ENCODE peak calls at places on chromosomes 16 and 17, in eight cellular contexts. J is pancreas, B is OCI-LY7, C is left lung, N is fibroblast of pulmonary artery, L is AG04449, A is cardiac fibroblast, D is H9. O is an unnamed sample.

GRCh38 chr16:58661199-58661830 is 23.3 kb downstream of the SLC38A7 start:
- DNase-seq in J (peak; percentile 37), B (peak; percentile 71), C (no peak), N (peak; percentile 89), L (peak; percentile 56), A (peak; percentile 88), D (peak; percentile 63), O (peak; percentile 62)

GRCh38 chr16:61879-62281 is 8.3 kb downstream of the SNRNP25 start:
- DNase-seq in J (peak; percentile 13), B (no peak), C (peak; percentile 68), N (no peak), L (no peak), A (no peak), D (no peak), O (no peak)

GRCh38 chr17:1590031-1590746 is 27.6 kb upstream of the PITPNA start:
- DNase-seq in J (peak; percentile 67), B (no peak), C (peak; percentile 89), N (peak; percentile 81), L (peak; percentile 24), A (peak; percentile 77), D (no peak), O (peak; percentile 42)

GRCh38 chr17:75625813-75626486 is 7.3 kb upstream of the SMIM5 start:
- DNase-seq in J (no peak), B (peak; percentile 73), C (no peak), N (peak; percentile 21), L (no peak), A (peak; percentile 19), D (peak; percentile 87), O (no peak)

GRCh38 chr16:97822-98221 is 19.8 kb downstream of the MPG start:
- DNase-seq in J (no peak), B (no peak), C (no peak), N (no peak), L (no peak), A (no peak), D (no peak), O (no peak)

GRCh38 chr16:73062640-73063283 is 14.8 kb upstream of the ZFHX3 start:
- DNase-seq in J (no peak), B (no peak), C (no peak), N (no peak), L (no peak), A (no peak), D (peak; percentile 82), O (no peak)

GRCh38 chr16:66606000-66606751 is 1.7 kb downstream of the CMTM3 start:
- DNase-seq in J (no peak), B (peak; percentile 72), C (no peak), N (no peak), L (no peak), A (no peak), D (no peak), O (no peak)

GRCh38 chr16:1512174-1512573 is 19.0 kb downstream of the TELO2 start:
- DNase-seq in J (no peak), B (no peak), C (no peak), N (no peak), L (no peak), A (no peak), D (no peak), O (no peak)

GRCh38 chr17:1629647-1630310 is 1.1 kb upstream of the SLC43A2 start:
- DNase-seq in J (peak; percentile 84), B (peak; percentile 77), C (peak; percentile 95), N (peak; percentile 56), L (no peak), A (peak; percentile 65), D (peak; percentile 86), O (no peak)

GRCh38 chr16:29708917-29709600 is 30.1 kb downstream of the QPRT start:
- DNase-seq in J (no peak), B (no peak), C (no peak), N (no peak), L (no peak), A (no peak), D (peak; percentile 95), O (no peak)

GRCh38 chr17:7183433-7184090 is 4.4 kb upstream of the ASGR1 start:
- DNase-seq in J (no peak), B (no peak), C (no peak), N (no peak), L (no peak), A (no peak), D (no peak), O (no peak)

GRCh38 chr16:5516115-5516514 is 418.5 kb upstream of the EEF2KMT start:
- DNase-seq in J (no peak), B (no peak), C (no peak), N (no peak), L (no peak), A (no peak), D (no peak), O (no peak)

GRCh38 chr17:72122336-72122667 is 1.5 kb downstream of the SOX9 start:
- DNase-seq in J (no peak), B (no peak), C (no peak), N (no peak), L (no peak), A (no peak), D (no peak), O (no peak)

GRCh38 chr16:30741461-30741914 is 6.7 kb upstream of the PHKG2 start:
- DNase-seq in J (peak; percentile 66), B (no peak), C (no peak), N (peak; percentile 88), L (peak; percentile 63), A (peak; percentile 76), D (peak; percentile 63), O (no peak)

GRCh38 chr16:27742333-27742732 is 192.4 kb downstream of the KATNIP start:
- DNase-seq in J (no peak), B (no peak), C (no peak), N (no peak), L (no peak), A (no peak), D (no peak), O (no peak)
- TF ChIP-seq CTCF in J (no peak), B (no peak), C (no peak), N (no peak), L (no peak), A (no peak), D (no peak), O (no peak)

GRCh38 chr16:78237346-78237745 is 137.9 kb downstream of the WWOX start:
- DNase-seq in J (no peak), B (no peak), C (no peak), N (no peak), L (no peak), A (no peak), D (no peak), O (no peak)

GRCh38 chr16:78242231-78242630 is 142.8 kb downstream of the WWOX start:
- DNase-seq in J (no peak), B (no peak), C (no peak), N (no peak), L (no peak), A (no peak), D (no peak), O (no peak)

GRCh38 chr16:78244131-78244899 is 144.9 kb downstream of the WWOX start:
- DNase-seq in J (peak; percentile 36), B (no peak), C (no peak), N (no peak), L (no peak), A (no peak), D (no peak), O (no peak)

GRCh38 chr16:78237856-78238255 is 138.4 kb downstream of the WWOX start:
- DNase-seq in J (no peak), B (no peak), C (no peak), N (no peak), L (no peak), A (no peak), D (no peak), O (no peak)

GRCh38 chr16:78240459-78241222 is 141.2 kb downstream of the WWOX start:
- DNase-seq in J (peak; percentile 49), B (no peak), C (peak; percentile 69), N (no peak), L (no peak), A (no peak), D (no peak), O (no peak)
- TF ChIP-seq CTCF in J (no peak), B (no peak), C (no peak), N (no peak), L (no peak), A (no peak), D (peak; percentile 47), O (no peak)

GRCh38 chr16:62254847-62255246 is 218.6 kb upstream of the CDH8 start:
- DNase-seq in J (no peak), B (no peak), C (no peak), N (no peak), L (no peak), A (no peak), D (no peak), O (no peak)

GRCh38 chr16:62261760-62262159 is 225.5 kb upstream of the CDH8 start:
- DNase-seq in J (no peak), B (no peak), C (no peak), N (no peak), L (no peak), A (no peak), D (no peak), O (no peak)

GRCh38 chr16:62253926-62254325 is 217.7 kb upstream of the CDH8 start:
- DNase-seq in J (no peak), B (no peak), C (no peak), N (no peak), L (no peak), A (no peak), D (no peak), O (no peak)

GRCh38 chr16:62256406-62256805 is 220.2 kb upstream of the CDH8 start:
- DNase-seq in J (no peak), B (no peak), C (no peak), N (no peak), L (no peak), A (no peak), D (no peak), O (no peak)
- TF ChIP-seq CTCF in J (no peak), B (peak; percentile 68), C (no peak), N (no peak), L (no peak), A (no peak), D (peak; percentile 79), O (no peak)

DNA sequence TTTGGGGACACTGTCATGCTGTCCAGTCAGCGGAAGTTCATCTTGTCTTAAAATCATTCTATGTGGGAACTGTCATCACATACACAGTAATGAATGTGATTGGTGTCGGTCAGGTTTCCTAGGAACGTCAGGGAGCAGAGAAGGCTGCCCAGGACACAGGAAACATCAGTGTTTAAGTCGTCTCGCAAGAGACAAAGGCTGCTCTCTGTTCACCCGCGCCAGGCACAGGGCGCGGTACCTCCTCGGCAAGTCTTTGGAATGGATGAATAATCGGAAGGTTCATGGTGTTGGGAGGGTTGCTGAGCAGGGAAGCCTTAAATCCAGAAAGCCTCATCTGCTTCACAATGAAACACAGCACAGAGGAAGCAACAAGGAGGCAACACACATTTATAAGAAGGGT is 148.2 kb downstream of the CPPED1 start:
- DNase-seq in J (no peak), B (no peak), C (no peak), N (no peak), L (no peak), A (no peak), D (peak; percentile 17), O (no peak)
- TF ChIP-seq CTCF in J (no peak), B (no peak), C (no peak), N (no peak), L (no peak), A (no peak), D (no peak), O (no peak)

O was measured in AG09319.